ENCODE peak calls at places on chromosome 21, in five cellular contexts. M is SHP77; X is cerebellar cortex; U is activated CD8-positive, alpha-beta memory T cell treated with anti-CD3 and anti-CD28 coated beads, Interleukin-2, amount 50 U/mL, for 4 hours; H is HTR-8/SVneo. K is an unnamed sample.
A peak's percentile ranks its signal among the peaks of the same experiment; 100 is the strongest.

GRCh38 chr21:38798481-38798882 is 7.2 kb upstream of the ETS2 start:
- DNase-seq in M (peak; percentile 20), X (no peak), U (no peak), H (peak; percentile 69), K (no peak)

GRCh38 chr21:37270576-37271365 is 3.6 kb upstream of the VPS26C start:
- DNase-seq in M (no peak), X (no peak), U (no peak), H (no peak), K (no peak)

GRCh38 chr21:28229811-28230210 is 762.9 kb downstream of the LTN1 start:
- DNase-seq in M (no peak), X (no peak), U (no peak), H (peak; percentile 23), K (no peak)

GRCh38 chr21:41602511-41602910 is 94.6 kb upstream of the TMPRSS2 start:
- DNase-seq in M (no peak), X (no peak), U (no peak), H (no peak), K (no peak)

GRCh38 chr21:33584455-33584854 is 4.0 kb downstream of the DONSON start:
- DNase-seq in M (no peak), X (no peak), U (no peak), H (no peak), K (no peak)

GRCh38 chr21:18334066-18334465 is 69.5 kb downstream of the TMPRSS15 start:
- DNase-seq in M (no peak), X (no peak), U (no peak), H (no peak), K (no peak)

GRCh38 chr21:38377165-38378093 is 120.6 kb downstream of the KCNJ15 start:
- DNase-seq in M (no peak), X (no peak), U (no peak), H (no peak), K (no peak)

GRCh38 chr21:39251326-39251725 is 62.1 kb downstream of the BRWD1 start:
- DNase-seq in M (no peak), X (no peak), U (no peak), H (no peak), K (no peak)

GRCh38 chr21:16468191-16468590 is 738.4 kb downstream of the USP25 start:
- DNase-seq in M (no peak), X (no peak), U (no peak), H (no peak), K (no peak)

K was measured in Panc1.